ENCODE peak calls at places on chromosomes 16 and 17, in six cellular contexts. S is HCT116, E is HepG2, H is SK-N-SH, X is H1, F is K562. W is an unnamed sample.

GRCh38 chr17:76174072-76174471 is 33.0 kb upstream of the FOXJ1 start:
- DNase-seq in X (no peak), H (no peak), E (peak; percentile 71), S (no peak), F (no peak), W (peak; percentile 76)

GRCh38 chr17:10792156-10792555 is 11.7 kb downstream of the TMEM238L start:
- DNase-seq in H (no peak), F (peak; percentile 6), X (no peak), S (no peak), E (no peak), W (no peak)

GRCh38 chr17:45675012-45675411 is 109.1 kb upstream of the CRHR1 start:
- DNase-seq in S (no peak), X (no peak), F (no peak), H (no peak), E (no peak), W (no peak)

GRCh38 chr17:5418858-5419355 is 555 bp downstream of the NUP88 start:
- DNase-seq in H (no peak), E (peak; percentile 17), S (no peak), X (no peak), F (peak; percentile 45), W (no peak)

GRCh38 chr17:70053241-70054234 is 21.5 kb upstream of the KCNJ16 start:
- DNase-seq in H (no peak), S (no peak), X (no peak), E (no peak), F (no peak), W (no peak)

GRCh38 chr17:8465381-8466158 is 29.9 kb downstream of the NDEL1 start:
- DNase-seq in F (no peak), H (no peak), E (no peak), X (no peak), S (no peak), W (no peak)

GRCh38 chr17:48575066-48575582 is 3.0 kb downstream of the HOXB4 start:
- DNase-seq in X (no peak), H (no peak), F (peak; percentile 18), E (no peak), S (no peak), W (no peak)

GRCh38 chr16:51549836-51550235 is 398.8 kb upstream of the SALL1 start:
- DNase-seq in S (no peak), F (no peak), E (no peak), X (no peak), H (no peak), W (no peak)

GRCh38 chr17:41026668-41027471 is at the start of gene KRTAP1-5:
- DNase-seq in S (no peak), H (no peak), F (no peak), X (no peak), E (no peak), W (no peak)
- TF ChIP-seq JUND in S (no peak), H (no peak), F (no peak), X (no peak), E (no peak), W (no peak)

GRCh38 chr16:9090101-9090959 is 1.1 kb upstream of the HAPSTR1 start:
- DNase-seq in S (no peak), E (no peak), H (peak; percentile 72), F (peak; percentile 58), X (peak; percentile 71), W (no peak)
- TF ChIP-seq JUND in S (no peak), E (peak; percentile 5), H (no peak), F (no peak), X (no peak), W (no peak)

DNA sequence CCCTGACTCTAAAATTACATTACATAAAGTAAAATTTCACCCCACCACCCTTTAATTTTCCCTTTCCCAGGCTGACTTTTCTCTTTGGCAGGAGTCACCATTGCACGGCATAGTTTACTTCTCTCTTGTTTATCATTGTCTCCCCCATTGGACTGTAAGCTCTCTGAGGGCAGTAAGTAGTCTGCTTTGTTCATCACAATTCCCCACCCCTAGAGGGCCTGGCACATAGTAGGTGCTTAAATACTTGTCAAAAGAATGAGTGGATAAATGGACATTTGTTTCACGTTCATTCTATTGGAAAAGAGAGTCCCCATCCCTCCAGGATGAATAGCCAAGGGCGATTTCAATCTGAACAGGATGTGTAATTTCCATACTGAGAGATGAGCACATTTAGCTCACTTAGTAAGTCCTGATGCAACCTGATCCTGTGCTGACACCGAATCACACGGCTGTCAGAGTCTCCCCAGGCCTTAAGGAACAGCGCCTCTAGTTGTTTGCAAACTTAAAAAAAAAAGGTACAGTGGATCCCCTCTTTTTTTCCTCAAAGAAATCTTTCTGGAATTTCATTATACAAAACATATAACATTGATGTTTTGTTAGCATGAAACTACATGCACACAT is 54.0 kb downstream of the AKAP1 start:
- DNase-seq in S (no peak), F (no peak), X (no peak), E (no peak), H (no peak), W (no peak)
- TF ChIP-seq JUND in S (no peak), F (no peak), X (no peak), E (no peak), H (no peak), W (no peak)

GRCh38 chr16:78284957-78285434 is 185.5 kb downstream of the WWOX start:
- DNase-seq in S (no peak), F (no peak), E (peak; percentile 85), X (no peak), H (no peak), W (no peak)
- TF ChIP-seq JUND in S (no peak), F (no peak), E (peak; percentile 79), X (no peak), H (no peak), W (no peak)

W was measured in T47D.